ENCODE peak calls at places on chromosomes 12 and 14, in ten cellular contexts. A is dorsolateral prefrontal cortex; M is OCI-LY7; V is HL-60; W is aorta; J is foreskin keratinocyte; X is CD4-positive, CD25-positive, alpha-beta regulatory T cell; F is substantia nigra; O is stomach; H is neuronal stem cell. N is an unnamed sample.

GRCh38 chr14:95699397-95699796 is 13.2 kb downstream of the TCL1B start:
- DNase-seq in A (no peak), M (peak), V (no peak), W (no peak), J (no peak), X (no peak), F (no peak), O (no peak), H (no peak), N (no peak)

GRCh38 chr14:32059702-32060101 is 17.4 kb upstream of the ARHGAP5 start:
- DNase-seq in A (no peak), M (no peak), V (no peak), W (no peak), J (no peak), X (no peak), F (no peak), O (no peak), H (no peak), N (no peak)

GRCh38 chr12:128164533-128164932 is 102.4 kb upstream of the TMEM132C start:
- DNase-seq in A (no peak), M (no peak), V (no peak), W (no peak), J (no peak), X (no peak), F (no peak), O (no peak), H (no peak), N (no peak)

GRCh38 chr14:89425931-89426330 is 8.9 kb upstream of the FOXN3 start:
- DNase-seq in A (no peak), M (no peak), V (no peak), W (no peak), J (peak), X (no peak), F (no peak), O (no peak), H (no peak), N (no peak)

GRCh38 chr12:91577586-91578539 is 395.2 kb upstream of the DCN start:
- DNase-seq in A (no peak), M (peak), V (no peak), W (no peak), J (no peak), X (peak), F (no peak), O (no peak), H (no peak), N (no peak)

GRCh38 chr14:99273025-99273723 is 1.2 kb upstream of the BCL11B start:
- DNase-seq in A (no peak), M (no peak), V (no peak), W (no peak), J (peak), X (peak), F (no peak), O (peak), H (no peak), N (no peak)

GRCh38 chr12:23428758-23429157 is 520.7 kb downstream of the SOX5 start:
- DNase-seq in A (no peak), M (no peak), V (no peak), W (no peak), J (no peak), X (no peak), F (no peak), O (no peak), H (no peak), N (no peak)

GRCh38 chr12:122790393-122791075 is 16.2 kb downstream of the CCDC62 start:
- DNase-seq in A (no peak), M (no peak), V (no peak), W (no peak), J (peak), X (no peak), F (no peak), O (no peak), H (no peak), N (no peak)

GRCh38 chr12:52401926-52402325 is 4.2 kb downstream of the KRT82 start:
- DNase-seq in A (no peak), M (no peak), V (no peak), W (no peak), J (no peak), X (no peak), F (no peak), O (no peak), H (no peak), N (no peak)

GRCh38 chr14:35826218-35826951 is at the start of gene BRMS1L:
- DNase-seq in A (peak), M (peak), V (peak), W (peak), J (peak), X (peak), F (peak), O (peak), H (peak), N (peak)

GRCh38 chr12:69996276-69996675 is 171.2 kb downstream of the MYRFL start:
- DNase-seq in A (no peak), M (no peak), V (no peak), W (no peak), J (no peak), X (no peak), F (no peak), O (no peak), H (no peak), N (no peak)

GRCh38 chr14:94109915-94110250 is 653 bp upstream of the IFI27 start:
- DNase-seq in A (no peak), M (no peak), V (no peak), W (no peak), J (no peak), X (no peak), F (no peak), O (no peak), H (no peak), N (no peak)

GRCh38 chr14:101599234-101599885 is 38.1 kb downstream of the DIO3 start:
- DNase-seq in A (peak), M (no peak), V (no peak), W (no peak), J (no peak), X (no peak), F (no peak), O (no peak), H (no peak), N (no peak)

GRCh38 chr14:56341766-56342418 is 223.7 kb downstream of the PELI2 start:
- DNase-seq in A (no peak), M (no peak), V (no peak), W (no peak), J (no peak), X (no peak), F (no peak), O (no peak), H (no peak), N (no peak)

GRCh38 chr14:50825307-50825706 is 5.7 kb downstream of the NIN start:
- DNase-seq in A (no peak), M (no peak), V (no peak), W (no peak), J (no peak), X (no peak), F (no peak), O (no peak), H (no peak), N (no peak)

DNA sequence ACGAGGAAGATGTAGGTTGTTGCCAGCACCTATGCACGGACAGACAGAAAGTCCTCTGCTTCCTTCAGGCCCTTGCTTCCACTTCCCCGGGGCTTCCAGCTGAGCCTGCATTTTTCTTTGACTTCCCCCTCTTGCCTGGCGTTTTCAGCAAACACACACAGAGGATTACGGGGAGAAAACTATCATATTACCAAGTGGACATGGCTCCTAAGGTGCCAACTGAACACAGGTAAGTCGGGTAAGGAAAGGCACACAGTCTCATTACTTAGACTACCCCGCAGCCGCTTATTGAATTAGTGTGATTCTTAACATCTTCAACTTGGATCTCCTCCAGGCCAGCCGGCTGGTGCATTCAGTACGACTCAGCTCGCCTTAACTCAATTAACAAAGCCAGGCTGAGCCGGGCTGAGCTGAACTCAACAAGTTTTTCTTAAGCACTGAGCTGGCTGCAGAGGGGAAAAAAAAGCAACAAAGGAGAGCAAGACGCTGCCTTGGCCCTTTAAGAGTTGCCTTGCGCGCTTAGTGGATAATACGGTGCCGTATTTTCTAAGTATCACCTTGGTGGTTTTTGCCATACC is 19.2 kb upstream of the MAP1LC3B2 start:
- DNase-seq in A (peak), M (no peak), V (no peak), W (peak), J (no peak), X (no peak), F (peak), O (peak), H (peak), N (no peak)
- H3K27ac ChIP-seq in A (no peak), M (no peak), V (no peak), W (no peak), J (no peak), X (no peak), F (no peak), O (peak), H (no peak), N (peak)

GRCh38 chr12:11794751-11795150 is 145.3 kb downstream of the ETV6 start:
- DNase-seq in A (no peak), M (no peak), V (no peak), W (no peak), J (no peak), X (no peak), F (no peak), O (no peak), H (no peak), N (no peak)

GRCh38 chr12:11795192-11795909 is 145.9 kb downstream of the ETV6 start:
- DNase-seq in A (no peak), M (no peak), V (no peak), W (no peak), J (no peak), X (no peak), F (no peak), O (no peak), H (no peak), N (no peak)

GRCh38 chr12:11795910-11796459 is 146.5 kb downstream of the ETV6 start:
- DNase-seq in A (no peak), M (no peak), V (no peak), W (no peak), J (peak), X (no peak), F (no peak), O (no peak), H (peak), N (peak)

GRCh38 chr12:11794311-11794710 is 144.8 kb downstream of the ETV6 start:
- DNase-seq in A (peak), M (no peak), V (no peak), W (no peak), J (no peak), X (no peak), F (no peak), O (no peak), H (no peak), N (no peak)

DNA sequence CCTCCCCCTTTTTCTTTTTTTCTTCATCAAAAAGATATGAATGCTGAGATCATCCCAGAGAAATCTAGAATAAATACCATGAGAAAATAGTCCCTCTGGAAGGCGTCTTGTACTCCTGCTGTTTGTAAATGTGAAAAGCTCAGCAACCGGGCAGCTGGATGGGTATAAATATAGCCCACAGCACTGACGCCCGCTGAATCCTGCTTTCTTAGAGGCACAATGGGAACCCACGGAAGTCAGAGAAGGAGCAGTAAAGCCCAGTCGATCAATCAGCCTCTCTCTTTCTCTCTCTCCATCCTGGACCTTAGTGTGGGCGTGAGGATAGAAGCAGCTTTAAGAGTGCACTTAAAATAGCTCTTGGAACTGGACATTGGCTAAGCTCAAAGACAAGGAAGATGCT is 144.4 kb downstream of the ETV6 start:
- DNase-seq in A (no peak), M (no peak), V (no peak), W (no peak), J (no peak), X (no peak), F (no peak), O (no peak), H (no peak), N (no peak)
- H3K27ac ChIP-seq in A (peak), M (no peak), V (peak), W (peak), J (no peak), X (no peak), F (peak), O (peak), H (peak), N (no peak)

GRCh38 chr14:80946187-80946586 is 4.6 kb upstream of the CEP128 start:
- DNase-seq in A (no peak), M (no peak), V (no peak), W (no peak), J (peak), X (no peak), F (no peak), O (no peak), H (no peak), N (peak)

GRCh38 chr14:80940146-80940545 is 1.4 kb downstream of the CEP128 start:
- DNase-seq in A (no peak), M (peak), V (no peak), W (no peak), J (no peak), X (peak), F (no peak), O (no peak), H (no peak), N (no peak)

GRCh38 chr14:80942158-80942738 is 710 bp upstream of the CEP128 start:
- DNase-seq in A (no peak), M (peak), V (no peak), W (no peak), J (no peak), X (peak), F (no peak), O (no peak), H (peak), N (no peak)

GRCh38 chr14:80944861-80945617 is 3.5 kb upstream of the CEP128 start:
- DNase-seq in A (no peak), M (no peak), V (no peak), W (no peak), J (no peak), X (no peak), F (no peak), O (no peak), H (no peak), N (no peak)

GRCh38 chr14:80941241-80942157 is at the start of gene CEP128:
- DNase-seq in A (peak), M (peak), V (peak), W (peak), J (peak), X (peak), F (peak), O (peak), H (peak), N (peak)
- H3K27ac ChIP-seq in A (peak), M (peak), V (peak), W (no peak), J (peak), X (peak), F (peak), O (peak), H (no peak), N (peak)

DNA sequence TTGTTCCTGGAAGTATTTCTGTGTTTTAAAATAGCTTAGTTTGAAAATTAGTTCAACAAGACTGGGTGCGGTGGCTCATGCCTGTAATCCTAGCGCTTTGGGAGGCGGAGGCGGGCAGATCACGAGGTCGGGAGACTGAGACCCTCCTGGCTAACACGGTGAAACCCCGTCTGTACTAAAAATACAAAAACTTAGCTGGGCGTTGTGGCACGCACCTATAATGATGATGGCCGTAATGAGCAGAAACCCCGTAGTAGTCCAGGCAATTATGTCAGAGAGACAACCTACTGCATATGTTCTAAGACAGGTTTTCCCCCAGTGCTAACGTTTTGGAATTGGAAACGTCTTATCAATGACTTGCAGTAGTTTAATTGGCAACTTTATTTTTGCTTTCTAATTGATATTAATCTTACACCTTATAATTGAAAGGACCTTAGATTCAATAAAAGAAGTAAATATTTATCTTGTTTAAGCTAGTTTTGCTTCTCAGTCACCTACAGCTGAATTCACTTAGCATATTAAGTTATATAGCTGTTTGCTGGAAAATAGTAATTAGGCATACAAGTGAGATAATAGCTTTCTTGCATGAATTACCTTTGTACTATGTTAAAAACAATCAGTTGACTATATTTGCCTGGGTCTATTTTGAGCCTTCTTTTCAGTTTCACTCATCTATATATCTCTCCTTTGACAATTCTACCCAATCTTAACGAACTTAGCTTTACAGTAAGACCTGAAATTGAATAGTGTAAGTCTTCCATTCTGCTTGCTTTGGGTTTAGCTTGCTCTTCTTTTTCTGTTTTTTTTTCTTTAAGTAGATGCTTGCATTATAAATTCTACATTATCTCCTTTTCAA is 15.6 kb downstream of the CLECL1 start:
- DNase-seq in A (no peak), M (peak), V (no peak), W (no peak), J (no peak), X (no peak), F (no peak), O (no peak), H (no peak), N (no peak)
- H3K27ac ChIP-seq in A (no peak), M (peak), V (no peak), W (no peak), J (no peak), X (no peak), F (no peak), O (no peak), H (no peak), N (no peak)

GRCh38 chr14:86739761-86740160 is 1209.8 kb downstream of the FLRT2 start:
- DNase-seq in A (no peak), M (no peak), V (no peak), W (no peak), J (peak), X (no peak), F (no peak), O (no peak), H (no peak), N (peak)
- H3K27ac ChIP-seq in A (no peak), M (no peak), V (no peak), W (no peak), J (no peak), X (no peak), F (no peak), O (no peak), H (no peak), N (no peak)

GRCh38 chr12:94010307-94010706 is 138.1 kb upstream of the PLXNC1 start:
- DNase-seq in A (no peak), M (no peak), V (no peak), W (no peak), J (no peak), X (no peak), F (no peak), O (no peak), H (no peak), N (no peak)

GRCh38 chr12:94012508-94013044 is 135.8 kb upstream of the PLXNC1 start:
- DNase-seq in A (no peak), M (no peak), V (no peak), W (no peak), J (no peak), X (peak), F (no peak), O (no peak), H (no peak), N (no peak)
- H3K27ac ChIP-seq in A (no peak), M (no peak), V (no peak), W (no peak), J (no peak), X (no peak), F (no peak), O (no peak), H (no peak), N (no peak)

N was measured in epithelial cell of prostate.